ENCODE peak calls at places on chromosome 5, in eight cellular contexts. I, A, F, K, L, J, X and R are unnamed samples.

GRCh38 chr5:110104728-110105127 is 415.0 kb downstream of the MAN2A1 start:
- DNase-seq in I (no peak), A (no peak), F (no peak), K (no peak), L (no peak), J (no peak), X (no peak), R (no peak)

GRCh38 chr5:55554879-55555278 is 20.1 kb upstream of the PLPP1 start:
- DNase-seq in I (no peak), A (no peak), F (no peak), K (no peak), L (no peak), J (no peak), X (no peak), R (no peak)

GRCh38 chr5:66989781-66990180 is 206.8 kb downstream of the CD180 start:
- DNase-seq in I (no peak), A (no peak), F (no peak), K (no peak), L (no peak), J (no peak), X (no peak), R (no peak)

GRCh38 chr5:74092761-74093160 is 466.8 kb downstream of the ARHGEF28 start:
- DNase-seq in I (no peak), A (no peak), F (no peak), K (no peak), L (no peak), J (no peak), X (no peak), R (no peak)

GRCh38 chr5:126898223-126898622 is 121.3 kb downstream of the LMNB1 start:
- DNase-seq in I (no peak), A (no peak), F (no peak), K (no peak), L (no peak), J (no peak), X (no peak), R (no peak)

GRCh38 chr5:42974546-42974945 is 65.6 kb downstream of the ANXA2R start:
- DNase-seq in I (no peak), A (peak; percentile 36), F (no peak), K (no peak), L (no peak), J (no peak), X (no peak), R (no peak)

GRCh38 chr5:145847499-145848497 is 12.7 kb upstream of the PRELID2 start:
- DNase-seq in I (no peak), A (peak; percentile 93), F (no peak), K (no peak), L (no peak), J (peak; percentile 80), X (no peak), R (no peak)

GRCh38 chr5:170393235-170393634 is 4.1 kb upstream of the KCNMB1 start:
- DNase-seq in I (no peak), A (no peak), F (no peak), K (no peak), L (no peak), J (no peak), X (no peak), R (no peak)

GRCh38 chr5:27038476-27038875 is at the start of gene CDH9:
- DNase-seq in I (no peak), A (no peak), F (no peak), K (no peak), L (no peak), J (no peak), X (no peak), R (no peak)

GRCh38 chr5:82073179-82073578 is 101.4 kb downstream of the ATG10 start:
- DNase-seq in I (no peak), A (peak; percentile 62), F (no peak), K (no peak), L (no peak), J (no peak), X (no peak), R (no peak)

GRCh38 chr5:40202852-40203440 is 476.8 kb upstream of the PTGER4 start:
- DNase-seq in I (no peak), A (no peak), F (no peak), K (no peak), L (no peak), J (no peak), X (no peak), R (no peak)

GRCh38 chr5:178271726-178272479 is 39.3 kb upstream of the PHYKPL start:
- DNase-seq in I (no peak), A (no peak), F (no peak), K (no peak), L (no peak), J (no peak), X (no peak), R (no peak)

GRCh38 chr5:74586831-74587230 is 53.7 kb downstream of the ENC1 start:
- DNase-seq in I (no peak), A (no peak), F (no peak), K (no peak), L (no peak), J (no peak), X (no peak), R (no peak)

GRCh38 chr5:91126448-91126847 is 256.7 kb downstream of the ARRDC3 start:
- DNase-seq in I (no peak), A (peak; percentile 94), F (no peak), K (no peak), L (no peak), J (no peak), X (peak; percentile 53), R (no peak)

GRCh38 chr5:79201206-79201605 is 34.7 kb upstream of the JMY start:
- DNase-seq in I (no peak), A (no peak), F (no peak), K (no peak), L (no peak), J (no peak), X (no peak), R (no peak)

GRCh38 chr5:158080112-158080511 is 221.2 kb upstream of the CLINT1 start:
- DNase-seq in I (no peak), A (no peak), F (no peak), K (no peak), L (no peak), J (no peak), X (no peak), R (no peak)

GRCh38 chr5:62575066-62575465 is 3.6 kb upstream of the LRRC70 start:
- DNase-seq in I (no peak), A (no peak), F (no peak), K (no peak), L (no peak), J (no peak), X (no peak), R (no peak)

GRCh38 chr5:171418982-171419662 is at the start of gene FGF18:
- DNase-seq in I (peak; percentile 15), A (peak; percentile 51), F (no peak), K (no peak), L (no peak), J (no peak), X (peak; percentile 69), R (peak; percentile 75)

GRCh38 chr5:6162175-6162574 is 216.2 kb downstream of the MED10 start:
- DNase-seq in I (no peak), A (no peak), F (no peak), K (no peak), L (no peak), J (no peak), X (no peak), R (no peak)

GRCh38 chr5:10503997-10504761 is 59.7 kb upstream of the ANKRD33B start:
- DNase-seq in I (no peak), A (peak; percentile 20), F (no peak), K (peak; percentile 41), L (no peak), J (no peak), X (no peak), R (no peak)

GRCh38 chr5:54909911-54910870 is 75.2 kb downstream of the ESM1 start:
- DNase-seq in I (no peak), A (peak; percentile 84), F (no peak), K (no peak), L (no peak), J (no peak), X (no peak), R (no peak)

GRCh38 chr5:40394715-40395114 is 285.0 kb upstream of the PTGER4 start:
- DNase-seq in I (no peak), A (no peak), F (no peak), K (no peak), L (no peak), J (no peak), X (no peak), R (no peak)

GRCh38 chr5:178667685-178668084 is 40.8 kb upstream of the CLK4 start:
- DNase-seq in I (no peak), A (no peak), F (no peak), K (no peak), L (no peak), J (no peak), X (no peak), R (no peak)

GRCh38 chr5:179405426-179406030 is 60.3 kb upstream of the ADAMTS2 start:
- DNase-seq in I (no peak), A (no peak), F (no peak), K (no peak), L (no peak), J (no peak), X (no peak), R (no peak)

GRCh38 chr5:157506981-157507780 is 47.2 kb downstream of the NIPAL4 start:
- DNase-seq in I (no peak), A (peak; percentile 68), F (no peak), K (no peak), L (no peak), J (no peak), X (no peak), R (no peak)

GRCh38 chr5:1125030-1125357 is 13.1 kb upstream of the SLC12A7 start:
- DNase-seq in I (no peak), A (peak; percentile 50), F (no peak), K (no peak), L (no peak), J (no peak), X (no peak), R (peak; percentile 86)